ENCODE peak calls at places on chromosomes 3 and 15, in eight cellular contexts. One of them, this sample, is unnamed.

GRCh38 chr15:55514414-55514850 is 6.4 kb upstream of the DNAAF4 start:
- DNase-seq in COR-L47: no peak
- DNase-seq in GM10248: no peak
- DNase-seq in right atrium auricular region: no peak
- DNase-seq in activated CD4-positive, alpha-beta T cell treated with anti-CD3 and anti-CD28 coated beads, Interleukin-2, amount 50 U/mL, for 48 hours: no peak
- DNase-seq in stimulated activated naive B cell treated with anti-CD40 and anti-IgM and Interleukin-4, amounts not matched to agents 10 μg/mL and 1 μg/mL and 100 μg/mL, for 72 hours: no peak
- DNase-seq in fibroblast of the aortic adventitia: no peak
- DNase-seq in NCI-H345: no peak
- DNase-seq in this sample: no peak

GRCh38 chr15:41934843-41935242 is 37.5 kb downstream of the EHD4 start:
- DNase-seq in COR-L47: no peak
- DNase-seq in GM10248: peak
- DNase-seq in right atrium auricular region: no peak
- DNase-seq in activated CD4-positive, alpha-beta T cell treated with anti-CD3 and anti-CD28 coated beads, Interleukin-2, amount 50 U/mL, for 48 hours: peak
- DNase-seq in stimulated activated naive B cell treated with anti-CD40 and anti-IgM and Interleukin-4, amounts not matched to agents 10 μg/mL and 1 μg/mL and 100 μg/mL, for 72 hours: no peak
- DNase-seq in fibroblast of the aortic adventitia: no peak
- DNase-seq in NCI-H345: no peak
- DNase-seq in this sample: peak

GRCh38 chr15:86016750-86017149 is 62.9 kb upstream of the AGBL1 start:
- DNase-seq in COR-L47: no peak
- DNase-seq in GM10248: no peak
- DNase-seq in right atrium auricular region: no peak
- DNase-seq in activated CD4-positive, alpha-beta T cell treated with anti-CD3 and anti-CD28 coated beads, Interleukin-2, amount 50 U/mL, for 48 hours: no peak
- DNase-seq in stimulated activated naive B cell treated with anti-CD40 and anti-IgM and Interleukin-4, amounts not matched to agents 10 μg/mL and 1 μg/mL and 100 μg/mL, for 72 hours: no peak
- DNase-seq in fibroblast of the aortic adventitia: no peak
- DNase-seq in NCI-H345: no peak
- DNase-seq in this sample: no peak

GRCh38 chr15:67998599-67999122 is 55.5 kb upstream of the PIAS1 start:
- DNase-seq in COR-L47: no peak
- DNase-seq in GM10248: no peak
- DNase-seq in right atrium auricular region: no peak
- DNase-seq in activated CD4-positive, alpha-beta T cell treated with anti-CD3 and anti-CD28 coated beads, Interleukin-2, amount 50 U/mL, for 48 hours: no peak
- DNase-seq in stimulated activated naive B cell treated with anti-CD40 and anti-IgM and Interleukin-4, amounts not matched to agents 10 μg/mL and 1 μg/mL and 100 μg/mL, for 72 hours: no peak
- DNase-seq in fibroblast of the aortic adventitia: peak
- DNase-seq in NCI-H345: peak
- DNase-seq in this sample: no peak

GRCh38 chr3:153038779-153039178 is 123.2 kb upstream of the RAP2B start:
- DNase-seq in COR-L47: no peak
- DNase-seq in GM10248: no peak
- DNase-seq in right atrium auricular region: no peak
- DNase-seq in activated CD4-positive, alpha-beta T cell treated with anti-CD3 and anti-CD28 coated beads, Interleukin-2, amount 50 U/mL, for 48 hours: no peak
- DNase-seq in stimulated activated naive B cell treated with anti-CD40 and anti-IgM and Interleukin-4, amounts not matched to agents 10 μg/mL and 1 μg/mL and 100 μg/mL, for 72 hours: no peak
- DNase-seq in fibroblast of the aortic adventitia: no peak
- DNase-seq in NCI-H345: no peak
- DNase-seq in this sample: no peak

GRCh38 chr3:59818033-59818936 is 768.5 kb upstream of the CFAP20DC start:
- DNase-seq in COR-L47: peak
- DNase-seq in GM10248: no peak
- DNase-seq in right atrium auricular region: peak
- DNase-seq in activated CD4-positive, alpha-beta T cell treated with anti-CD3 and anti-CD28 coated beads, Interleukin-2, amount 50 U/mL, for 48 hours: no peak
- DNase-seq in stimulated activated naive B cell treated with anti-CD40 and anti-IgM and Interleukin-4, amounts not matched to agents 10 μg/mL and 1 μg/mL and 100 μg/mL, for 72 hours: no peak
- DNase-seq in fibroblast of the aortic adventitia: peak
- DNase-seq in NCI-H345: no peak
- DNase-seq in this sample: peak

GRCh38 chr15:77455696-77456293 is 35.1 kb downstream of the HMG20A start:
- DNase-seq in COR-L47: no peak
- DNase-seq in GM10248: no peak
- DNase-seq in right atrium auricular region: no peak
- DNase-seq in activated CD4-positive, alpha-beta T cell treated with anti-CD3 and anti-CD28 coated beads, Interleukin-2, amount 50 U/mL, for 48 hours: no peak
- DNase-seq in stimulated activated naive B cell treated with anti-CD40 and anti-IgM and Interleukin-4, amounts not matched to agents 10 μg/mL and 1 μg/mL and 100 μg/mL, for 72 hours: no peak
- DNase-seq in fibroblast of the aortic adventitia: peak
- DNase-seq in NCI-H345: no peak
- DNase-seq in this sample: no peak

GRCh38 chr15:80815076-80815475 is 35.9 kb downstream of the CEMIP start:
- DNase-seq in COR-L47: no peak
- DNase-seq in GM10248: no peak
- DNase-seq in right atrium auricular region: no peak
- DNase-seq in activated CD4-positive, alpha-beta T cell treated with anti-CD3 and anti-CD28 coated beads, Interleukin-2, amount 50 U/mL, for 48 hours: no peak
- DNase-seq in stimulated activated naive B cell treated with anti-CD40 and anti-IgM and Interleukin-4, amounts not matched to agents 10 μg/mL and 1 μg/mL and 100 μg/mL, for 72 hours: no peak
- DNase-seq in fibroblast of the aortic adventitia: no peak
- DNase-seq in NCI-H345: no peak
- DNase-seq in this sample: no peak

GRCh38 chr3:132550579-132551305 is 46.3 kb upstream of the ACKR4 start:
- DNase-seq in COR-L47: no peak
- DNase-seq in GM10248: no peak
- DNase-seq in right atrium auricular region: no peak
- DNase-seq in activated CD4-positive, alpha-beta T cell treated with anti-CD3 and anti-CD28 coated beads, Interleukin-2, amount 50 U/mL, for 48 hours: no peak
- DNase-seq in stimulated activated naive B cell treated with anti-CD40 and anti-IgM and Interleukin-4, amounts not matched to agents 10 μg/mL and 1 μg/mL and 100 μg/mL, for 72 hours: no peak
- DNase-seq in fibroblast of the aortic adventitia: peak
- DNase-seq in NCI-H345: no peak
- DNase-seq in this sample: no peak

GRCh38 chr15:98933376-98933775 is 74.2 kb downstream of the PGPEP1L start:
- DNase-seq in COR-L47: no peak
- DNase-seq in GM10248: no peak
- DNase-seq in right atrium auricular region: no peak
- DNase-seq in activated CD4-positive, alpha-beta T cell treated with anti-CD3 and anti-CD28 coated beads, Interleukin-2, amount 50 U/mL, for 48 hours: no peak
- DNase-seq in stimulated activated naive B cell treated with anti-CD40 and anti-IgM and Interleukin-4, amounts not matched to agents 10 μg/mL and 1 μg/mL and 100 μg/mL, for 72 hours: no peak
- DNase-seq in fibroblast of the aortic adventitia: no peak
- DNase-seq in NCI-H345: no peak
- DNase-seq in this sample: no peak

GRCh38 chr3:177553586-177553985 is 356.3 kb upstream of the TBL1XR1 start:
- DNase-seq in COR-L47: peak
- DNase-seq in GM10248: no peak
- DNase-seq in right atrium auricular region: no peak
- DNase-seq in activated CD4-positive, alpha-beta T cell treated with anti-CD3 and anti-CD28 coated beads, Interleukin-2, amount 50 U/mL, for 48 hours: no peak
- DNase-seq in stimulated activated naive B cell treated with anti-CD40 and anti-IgM and Interleukin-4, amounts not matched to agents 10 μg/mL and 1 μg/mL and 100 μg/mL, for 72 hours: no peak
- DNase-seq in fibroblast of the aortic adventitia: no peak
- DNase-seq in NCI-H345: peak
- DNase-seq in this sample: no peak

GRCh38 chr15:76994971-76995945 is at the start of gene PSTPIP1:
- DNase-seq in COR-L47: no peak
- DNase-seq in GM10248: peak
- DNase-seq in right atrium auricular region: no peak
- DNase-seq in activated CD4-positive, alpha-beta T cell treated with anti-CD3 and anti-CD28 coated beads, Interleukin-2, amount 50 U/mL, for 48 hours: peak
- DNase-seq in stimulated activated naive B cell treated with anti-CD40 and anti-IgM and Interleukin-4, amounts not matched to agents 10 μg/mL and 1 μg/mL and 100 μg/mL, for 72 hours: no peak
- DNase-seq in fibroblast of the aortic adventitia: peak
- DNase-seq in NCI-H345: no peak
- DNase-seq in this sample: no peak

GRCh38 chr3:72481542-72481941 is 366.7 kb downstream of the SHQ1 start:
- DNase-seq in COR-L47: no peak
- DNase-seq in GM10248: no peak
- DNase-seq in right atrium auricular region: no peak
- DNase-seq in activated CD4-positive, alpha-beta T cell treated with anti-CD3 and anti-CD28 coated beads, Interleukin-2, amount 50 U/mL, for 48 hours: peak
- DNase-seq in stimulated activated naive B cell treated with anti-CD40 and anti-IgM and Interleukin-4, amounts not matched to agents 10 μg/mL and 1 μg/mL and 100 μg/mL, for 72 hours: no peak
- DNase-seq in fibroblast of the aortic adventitia: no peak
- DNase-seq in NCI-H345: no peak
- DNase-seq in this sample: no peak

GRCh38 chr15:52678468-52679231 is 538 bp downstream of the ATOSA start:
- DNase-seq in COR-L47: peak
- DNase-seq in GM10248: peak
- DNase-seq in right atrium auricular region: peak
- DNase-seq in activated CD4-positive, alpha-beta T cell treated with anti-CD3 and anti-CD28 coated beads, Interleukin-2, amount 50 U/mL, for 48 hours: peak
- DNase-seq in stimulated activated naive B cell treated with anti-CD40 and anti-IgM and Interleukin-4, amounts not matched to agents 10 μg/mL and 1 μg/mL and 100 μg/mL, for 72 hours: peak
- DNase-seq in fibroblast of the aortic adventitia: peak
- DNase-seq in NCI-H345: peak
- DNase-seq in this sample: peak

GRCh38 chr15:50872832-50873231 is 35.7 kb upstream of the AP4E1 start:
- DNase-seq in COR-L47: no peak
- DNase-seq in GM10248: no peak
- DNase-seq in right atrium auricular region: no peak
- DNase-seq in activated CD4-positive, alpha-beta T cell treated with anti-CD3 and anti-CD28 coated beads, Interleukin-2, amount 50 U/mL, for 48 hours: no peak
- DNase-seq in stimulated activated naive B cell treated with anti-CD40 and anti-IgM and Interleukin-4, amounts not matched to agents 10 μg/mL and 1 μg/mL and 100 μg/mL, for 72 hours: no peak
- DNase-seq in fibroblast of the aortic adventitia: no peak
- DNase-seq in NCI-H345: no peak
- DNase-seq in this sample: no peak

GRCh38 chr15:68578960-68579935 is at the start of gene CORO2B:
- DNase-seq in COR-L47: peak
- DNase-seq in GM10248: no peak
- DNase-seq in right atrium auricular region: no peak
- DNase-seq in activated CD4-positive, alpha-beta T cell treated with anti-CD3 and anti-CD28 coated beads, Interleukin-2, amount 50 U/mL, for 48 hours: peak
- DNase-seq in stimulated activated naive B cell treated with anti-CD40 and anti-IgM and Interleukin-4, amounts not matched to agents 10 μg/mL and 1 μg/mL and 100 μg/mL, for 72 hours: no peak
- DNase-seq in fibroblast of the aortic adventitia: peak
- DNase-seq in NCI-H345: peak
- DNase-seq in this sample: peak

GRCh38 chr3:13235079-13235478 is 161.8 kb upstream of the IQSEC1 start:
- DNase-seq in COR-L47: peak
- DNase-seq in GM10248: no peak
- DNase-seq in right atrium auricular region: no peak
- DNase-seq in activated CD4-positive, alpha-beta T cell treated with anti-CD3 and anti-CD28 coated beads, Interleukin-2, amount 50 U/mL, for 48 hours: no peak
- DNase-seq in stimulated activated naive B cell treated with anti-CD40 and anti-IgM and Interleukin-4, amounts not matched to agents 10 μg/mL and 1 μg/mL and 100 μg/mL, for 72 hours: no peak
- DNase-seq in fibroblast of the aortic adventitia: no peak
- DNase-seq in NCI-H345: peak
- DNase-seq in this sample: peak

GRCh38 chr3:194125474-194125873 is 10.5 kb upstream of the HES1 start:
- DNase-seq in COR-L47: no peak
- DNase-seq in GM10248: no peak
- DNase-seq in right atrium auricular region: no peak
- DNase-seq in activated CD4-positive, alpha-beta T cell treated with anti-CD3 and anti-CD28 coated beads, Interleukin-2, amount 50 U/mL, for 48 hours: no peak
- DNase-seq in stimulated activated naive B cell treated with anti-CD40 and anti-IgM and Interleukin-4, amounts not matched to agents 10 μg/mL and 1 μg/mL and 100 μg/mL, for 72 hours: no peak
- DNase-seq in fibroblast of the aortic adventitia: no peak
- DNase-seq in NCI-H345: peak
- DNase-seq in this sample: no peak

GRCh38 chr3:179451335-179452165 is at the start of gene GNB4:
- DNase-seq in COR-L47: peak
- DNase-seq in GM10248: peak
- DNase-seq in right atrium auricular region: peak
- DNase-seq in activated CD4-positive, alpha-beta T cell treated with anti-CD3 and anti-CD28 coated beads, Interleukin-2, amount 50 U/mL, for 48 hours: peak
- DNase-seq in stimulated activated naive B cell treated with anti-CD40 and anti-IgM and Interleukin-4, amounts not matched to agents 10 μg/mL and 1 μg/mL and 100 μg/mL, for 72 hours: peak
- DNase-seq in fibroblast of the aortic adventitia: peak
- DNase-seq in NCI-H345: peak
- DNase-seq in this sample: no peak

GRCh38 chr3:194890086-194890485 is 204.4 kb downstream of the FAM43A start:
- DNase-seq in COR-L47: no peak
- DNase-seq in GM10248: no peak
- DNase-seq in right atrium auricular region: no peak
- DNase-seq in activated CD4-positive, alpha-beta T cell treated with anti-CD3 and anti-CD28 coated beads, Interleukin-2, amount 50 U/mL, for 48 hours: no peak
- DNase-seq in stimulated activated naive B cell treated with anti-CD40 and anti-IgM and Interleukin-4, amounts not matched to agents 10 μg/mL and 1 μg/mL and 100 μg/mL, for 72 hours: no peak
- DNase-seq in fibroblast of the aortic adventitia: no peak
- DNase-seq in NCI-H345: no peak
- DNase-seq in this sample: no peak

GRCh38 chr15:100060276-100060926 is 281.4 kb downstream of the ADAMTS17 start:
- DNase-seq in COR-L47: peak
- DNase-seq in GM10248: peak
- DNase-seq in right atrium auricular region: no peak
- DNase-seq in activated CD4-positive, alpha-beta T cell treated with anti-CD3 and anti-CD28 coated beads, Interleukin-2, amount 50 U/mL, for 48 hours: no peak
- DNase-seq in stimulated activated naive B cell treated with anti-CD40 and anti-IgM and Interleukin-4, amounts not matched to agents 10 μg/mL and 1 μg/mL and 100 μg/mL, for 72 hours: no peak
- DNase-seq in fibroblast of the aortic adventitia: peak
- DNase-seq in NCI-H345: no peak
- DNase-seq in this sample: no peak

GRCh38 chr3:165196577-165197561 is 685 bp upstream of the SLITRK3 start:
- DNase-seq in COR-L47: peak
- DNase-seq in GM10248: peak
- DNase-seq in right atrium auricular region: no peak
- DNase-seq in activated CD4-positive, alpha-beta T cell treated with anti-CD3 and anti-CD28 coated beads, Interleukin-2, amount 50 U/mL, for 48 hours: no peak
- DNase-seq in stimulated activated naive B cell treated with anti-CD40 and anti-IgM and Interleukin-4, amounts not matched to agents 10 μg/mL and 1 μg/mL and 100 μg/mL, for 72 hours: no peak
- DNase-seq in fibroblast of the aortic adventitia: peak
- DNase-seq in NCI-H345: peak
- DNase-seq in this sample: no peak

GRCh38 chr3:170171563-170171962 is 10.0 kb downstream of the PHC3 start:
- DNase-seq in COR-L47: no peak
- DNase-seq in GM10248: peak
- DNase-seq in right atrium auricular region: no peak
- DNase-seq in activated CD4-positive, alpha-beta T cell treated with anti-CD3 and anti-CD28 coated beads, Interleukin-2, amount 50 U/mL, for 48 hours: no peak
- DNase-seq in stimulated activated naive B cell treated with anti-CD40 and anti-IgM and Interleukin-4, amounts not matched to agents 10 μg/mL and 1 μg/mL and 100 μg/mL, for 72 hours: no peak
- DNase-seq in fibroblast of the aortic adventitia: no peak
- DNase-seq in NCI-H345: no peak
- DNase-seq in this sample: no peak

GRCh38 chr3:20185364-20185732 is 658 bp downstream of the SGO1 start:
- DNase-seq in COR-L47: no peak
- DNase-seq in GM10248: no peak
- DNase-seq in right atrium auricular region: no peak
- DNase-seq in activated CD4-positive, alpha-beta T cell treated with anti-CD3 and anti-CD28 coated beads, Interleukin-2, amount 50 U/mL, for 48 hours: peak
- DNase-seq in stimulated activated naive B cell treated with anti-CD40 and anti-IgM and Interleukin-4, amounts not matched to agents 10 μg/mL and 1 μg/mL and 100 μg/mL, for 72 hours: peak
- DNase-seq in fibroblast of the aortic adventitia: peak
- DNase-seq in NCI-H345: no peak
- DNase-seq in this sample: no peak

GRCh38 chr15:49793943-49794342 is 173.1 kb downstream of the DTWD1 start:
- DNase-seq in COR-L47: no peak
- DNase-seq in GM10248: no peak
- DNase-seq in right atrium auricular region: no peak
- DNase-seq in activated CD4-positive, alpha-beta T cell treated with anti-CD3 and anti-CD28 coated beads, Interleukin-2, amount 50 U/mL, for 48 hours: no peak
- DNase-seq in stimulated activated naive B cell treated with anti-CD40 and anti-IgM and Interleukin-4, amounts not matched to agents 10 μg/mL and 1 μg/mL and 100 μg/mL, for 72 hours: no peak
- DNase-seq in fibroblast of the aortic adventitia: no peak
- DNase-seq in NCI-H345: no peak
- DNase-seq in this sample: no peak

GRCh38 chr3:31724681-31725080 is 192.0 kb downstream of the STT3B start:
- DNase-seq in COR-L47: no peak
- DNase-seq in GM10248: no peak
- DNase-seq in right atrium auricular region: no peak
- DNase-seq in activated CD4-positive, alpha-beta T cell treated with anti-CD3 and anti-CD28 coated beads, Interleukin-2, amount 50 U/mL, for 48 hours: no peak
- DNase-seq in stimulated activated naive B cell treated with anti-CD40 and anti-IgM and Interleukin-4, amounts not matched to agents 10 μg/mL and 1 μg/mL and 100 μg/mL, for 72 hours: no peak
- DNase-seq in fibroblast of the aortic adventitia: peak
- DNase-seq in NCI-H345: no peak
- DNase-seq in this sample: no peak

This sample was measured in 8988T.